ENCODE peak calls at places on chromosomes 11 and 22, in eight cellular contexts. One of them, this sample, is unnamed.

GRCh38 chr22:22810018-22810427 is 77.6 kb upstream of the IGLL5 start:
- DNase-seq in NCI-H1417: no peak
- DNase-seq in anterior cingulate cortex: no peak
- DNase-seq in amniotic stem cell: no peak
- DNase-seq in psoas muscle: peak
- DNase-seq in activated CD4-positive, CD25-positive, alpha-beta regulatory T cell treated with anti-CD3 and anti-CD28 coated beads, Interleukin-2, amount 50 U/mL, for 16 hours: peak
- DNase-seq in sigmoid colon: no peak
- DNase-seq in fibroblast of pulmonary artery: peak
- DNase-seq in this sample: no peak

GRCh38 chr22:27568265-27568664 is 233.3 kb downstream of the MN1 start:
- DNase-seq in NCI-H1417: no peak
- DNase-seq in anterior cingulate cortex: no peak
- DNase-seq in amniotic stem cell: no peak
- DNase-seq in psoas muscle: no peak
- DNase-seq in activated CD4-positive, CD25-positive, alpha-beta regulatory T cell treated with anti-CD3 and anti-CD28 coated beads, Interleukin-2, amount 50 U/mL, for 16 hours: no peak
- DNase-seq in sigmoid colon: no peak
- DNase-seq in fibroblast of pulmonary artery: no peak
- DNase-seq in this sample: no peak

GRCh38 chr22:18152519-18152918 is 2.5 kb downstream of the USP18 start:
- DNase-seq in NCI-H1417: no peak
- DNase-seq in anterior cingulate cortex: no peak
- DNase-seq in amniotic stem cell: no peak
- DNase-seq in psoas muscle: no peak
- DNase-seq in activated CD4-positive, CD25-positive, alpha-beta regulatory T cell treated with anti-CD3 and anti-CD28 coated beads, Interleukin-2, amount 50 U/mL, for 16 hours: no peak
- DNase-seq in sigmoid colon: no peak
- DNase-seq in fibroblast of pulmonary artery: no peak
- DNase-seq in this sample: no peak

GRCh38 chr11:76667856-76668255 is 2.7 kb downstream of the LRRC32 start:
- DNase-seq in NCI-H1417: no peak
- DNase-seq in anterior cingulate cortex: no peak
- DNase-seq in amniotic stem cell: no peak
- DNase-seq in psoas muscle: no peak
- DNase-seq in activated CD4-positive, CD25-positive, alpha-beta regulatory T cell treated with anti-CD3 and anti-CD28 coated beads, Interleukin-2, amount 50 U/mL, for 16 hours: no peak
- DNase-seq in sigmoid colon: peak
- DNase-seq in fibroblast of pulmonary artery: no peak
- DNase-seq in this sample: peak

GRCh38 chr11:106724293-106724892 is 293.9 kb downstream of the GUCY1A2 start:
- DNase-seq in NCI-H1417: peak
- DNase-seq in anterior cingulate cortex: no peak
- DNase-seq in amniotic stem cell: no peak
- DNase-seq in psoas muscle: no peak
- DNase-seq in activated CD4-positive, CD25-positive, alpha-beta regulatory T cell treated with anti-CD3 and anti-CD28 coated beads, Interleukin-2, amount 50 U/mL, for 16 hours: no peak
- DNase-seq in sigmoid colon: no peak
- DNase-seq in fibroblast of pulmonary artery: peak
- DNase-seq in this sample: no peak

GRCh38 chr11:78045851-78046485 is 17.7 kb upstream of the THRSP start:
- DNase-seq in NCI-H1417: peak
- DNase-seq in anterior cingulate cortex: peak
- DNase-seq in amniotic stem cell: no peak
- DNase-seq in psoas muscle: peak
- DNase-seq in activated CD4-positive, CD25-positive, alpha-beta regulatory T cell treated with anti-CD3 and anti-CD28 coated beads, Interleukin-2, amount 50 U/mL, for 16 hours: peak
- DNase-seq in sigmoid colon: peak
- DNase-seq in fibroblast of pulmonary artery: peak
- DNase-seq in this sample: no peak

GRCh38 chr11:132632641-132633124 is 899.6 kb downstream of the OPCML start:
- DNase-seq in NCI-H1417: no peak
- DNase-seq in anterior cingulate cortex: no peak
- DNase-seq in amniotic stem cell: peak
- DNase-seq in psoas muscle: no peak
- DNase-seq in activated CD4-positive, CD25-positive, alpha-beta regulatory T cell treated with anti-CD3 and anti-CD28 coated beads, Interleukin-2, amount 50 U/mL, for 16 hours: no peak
- DNase-seq in sigmoid colon: no peak
- DNase-seq in fibroblast of pulmonary artery: peak
- DNase-seq in this sample: no peak

GRCh38 chr11:45647329-45647728 is 18.1 kb downstream of the CHST1 start:
- DNase-seq in NCI-H1417: no peak
- DNase-seq in anterior cingulate cortex: no peak
- DNase-seq in amniotic stem cell: no peak
- DNase-seq in psoas muscle: no peak
- DNase-seq in activated CD4-positive, CD25-positive, alpha-beta regulatory T cell treated with anti-CD3 and anti-CD28 coated beads, Interleukin-2, amount 50 U/mL, for 16 hours: no peak
- DNase-seq in sigmoid colon: no peak
- DNase-seq in fibroblast of pulmonary artery: no peak
- DNase-seq in this sample: no peak

GRCh38 chr11:27718346-27718852 is 18.1 kb upstream of the BDNF start:
- DNase-seq in NCI-H1417: peak
- DNase-seq in anterior cingulate cortex: no peak
- DNase-seq in amniotic stem cell: peak
- DNase-seq in psoas muscle: no peak
- DNase-seq in activated CD4-positive, CD25-positive, alpha-beta regulatory T cell treated with anti-CD3 and anti-CD28 coated beads, Interleukin-2, amount 50 U/mL, for 16 hours: no peak
- DNase-seq in sigmoid colon: peak
- DNase-seq in fibroblast of pulmonary artery: peak
- DNase-seq in this sample: no peak

GRCh38 chr11:88494857-88495256 is 157.3 kb upstream of the CTSC start:
- DNase-seq in NCI-H1417: no peak
- DNase-seq in anterior cingulate cortex: no peak
- DNase-seq in amniotic stem cell: no peak
- DNase-seq in psoas muscle: no peak
- DNase-seq in activated CD4-positive, CD25-positive, alpha-beta regulatory T cell treated with anti-CD3 and anti-CD28 coated beads, Interleukin-2, amount 50 U/mL, for 16 hours: no peak
- DNase-seq in sigmoid colon: no peak
- DNase-seq in fibroblast of pulmonary artery: no peak
- DNase-seq in this sample: no peak

GRCh38 chr11:99068832-99069231 is 48.1 kb downstream of the CNTN5 start:
- DNase-seq in NCI-H1417: no peak
- DNase-seq in anterior cingulate cortex: no peak
- DNase-seq in amniotic stem cell: no peak
- DNase-seq in psoas muscle: no peak
- DNase-seq in activated CD4-positive, CD25-positive, alpha-beta regulatory T cell treated with anti-CD3 and anti-CD28 coated beads, Interleukin-2, amount 50 U/mL, for 16 hours: no peak
- DNase-seq in sigmoid colon: no peak
- DNase-seq in fibroblast of pulmonary artery: no peak
- DNase-seq in this sample: no peak

GRCh38 chr11:132886335-132886734 is 646.0 kb downstream of the OPCML start:
- DNase-seq in NCI-H1417: no peak
- DNase-seq in anterior cingulate cortex: no peak
- DNase-seq in amniotic stem cell: no peak
- DNase-seq in psoas muscle: no peak
- DNase-seq in activated CD4-positive, CD25-positive, alpha-beta regulatory T cell treated with anti-CD3 and anti-CD28 coated beads, Interleukin-2, amount 50 U/mL, for 16 hours: no peak
- DNase-seq in sigmoid colon: no peak
- DNase-seq in fibroblast of pulmonary artery: peak
- DNase-seq in this sample: no peak

GRCh38 chr22:44580756-44581435 is 82.9 kb upstream of the RTL6 start:
- DNase-seq in NCI-H1417: no peak
- DNase-seq in anterior cingulate cortex: no peak
- DNase-seq in amniotic stem cell: no peak
- DNase-seq in psoas muscle: no peak
- DNase-seq in activated CD4-positive, CD25-positive, alpha-beta regulatory T cell treated with anti-CD3 and anti-CD28 coated beads, Interleukin-2, amount 50 U/mL, for 16 hours: no peak
- DNase-seq in sigmoid colon: peak
- DNase-seq in fibroblast of pulmonary artery: no peak
- DNase-seq in this sample: peak

GRCh38 chr11:65786786-65787636 is at the start of gene OVOL1:
- DNase-seq in NCI-H1417: no peak
- DNase-seq in anterior cingulate cortex: no peak
- DNase-seq in amniotic stem cell: no peak
- DNase-seq in psoas muscle: peak
- DNase-seq in activated CD4-positive, CD25-positive, alpha-beta regulatory T cell treated with anti-CD3 and anti-CD28 coated beads, Interleukin-2, amount 50 U/mL, for 16 hours: no peak
- DNase-seq in sigmoid colon: no peak
- DNase-seq in fibroblast of pulmonary artery: no peak
- DNase-seq in this sample: no peak

GRCh38 chr11:100232006-100232405 is 455.1 kb upstream of the ARHGAP42 start:
- DNase-seq in NCI-H1417: no peak
- DNase-seq in anterior cingulate cortex: no peak
- DNase-seq in amniotic stem cell: no peak
- DNase-seq in psoas muscle: no peak
- DNase-seq in activated CD4-positive, CD25-positive, alpha-beta regulatory T cell treated with anti-CD3 and anti-CD28 coated beads, Interleukin-2, amount 50 U/mL, for 16 hours: no peak
- DNase-seq in sigmoid colon: no peak
- DNase-seq in fibroblast of pulmonary artery: no peak
- DNase-seq in this sample: no peak

GRCh38 chr22:37802310-37803194 is 5.2 kb upstream of the GCAT start:
- DNase-seq in NCI-H1417: peak
- DNase-seq in anterior cingulate cortex: peak
- DNase-seq in amniotic stem cell: no peak
- DNase-seq in psoas muscle: peak
- DNase-seq in activated CD4-positive, CD25-positive, alpha-beta regulatory T cell treated with anti-CD3 and anti-CD28 coated beads, Interleukin-2, amount 50 U/mL, for 16 hours: no peak
- DNase-seq in sigmoid colon: peak
- DNase-seq in fibroblast of pulmonary artery: peak
- DNase-seq in this sample: no peak

GRCh38 chr11:29159552-29160465 is 857.0 kb downstream of the KCNA4 start:
- DNase-seq in NCI-H1417: peak
- DNase-seq in anterior cingulate cortex: no peak
- DNase-seq in amniotic stem cell: peak
- DNase-seq in psoas muscle: no peak
- DNase-seq in activated CD4-positive, CD25-positive, alpha-beta regulatory T cell treated with anti-CD3 and anti-CD28 coated beads, Interleukin-2, amount 50 U/mL, for 16 hours: no peak
- DNase-seq in sigmoid colon: no peak
- DNase-seq in fibroblast of pulmonary artery: peak
- DNase-seq in this sample: no peak

GRCh38 chr11:125425601-125426000 is 70.5 kb downstream of the FEZ1 start:
- DNase-seq in NCI-H1417: no peak
- DNase-seq in anterior cingulate cortex: no peak
- DNase-seq in amniotic stem cell: no peak
- DNase-seq in psoas muscle: peak
- DNase-seq in activated CD4-positive, CD25-positive, alpha-beta regulatory T cell treated with anti-CD3 and anti-CD28 coated beads, Interleukin-2, amount 50 U/mL, for 16 hours: no peak
- DNase-seq in sigmoid colon: no peak
- DNase-seq in fibroblast of pulmonary artery: no peak
- DNase-seq in this sample: no peak

GRCh38 chr11:72225411-72225951 is 914 bp downstream of the INPPL1 start:
- DNase-seq in NCI-H1417: no peak
- DNase-seq in anterior cingulate cortex: no peak
- DNase-seq in amniotic stem cell: no peak
- DNase-seq in psoas muscle: no peak
- DNase-seq in activated CD4-positive, CD25-positive, alpha-beta regulatory T cell treated with anti-CD3 and anti-CD28 coated beads, Interleukin-2, amount 50 U/mL, for 16 hours: no peak
- DNase-seq in sigmoid colon: peak
- DNase-seq in fibroblast of pulmonary artery: no peak
- DNase-seq in this sample: no peak

GRCh38 chr11:67118059-67118766 is 850 bp upstream of the KDM2A start:
- DNase-seq in NCI-H1417: peak
- DNase-seq in anterior cingulate cortex: no peak
- DNase-seq in amniotic stem cell: no peak
- DNase-seq in psoas muscle: peak
- DNase-seq in activated CD4-positive, CD25-positive, alpha-beta regulatory T cell treated with anti-CD3 and anti-CD28 coated beads, Interleukin-2, amount 50 U/mL, for 16 hours: no peak
- DNase-seq in sigmoid colon: peak
- DNase-seq in fibroblast of pulmonary artery: no peak
- DNase-seq in this sample: peak

GRCh38 chr11:79100093-79100704 is 340.6 kb downstream of the TENM4 start:
- DNase-seq in NCI-H1417: peak
- DNase-seq in anterior cingulate cortex: no peak
- DNase-seq in amniotic stem cell: peak
- DNase-seq in psoas muscle: no peak
- DNase-seq in activated CD4-positive, CD25-positive, alpha-beta regulatory T cell treated with anti-CD3 and anti-CD28 coated beads, Interleukin-2, amount 50 U/mL, for 16 hours: no peak
- DNase-seq in sigmoid colon: no peak
- DNase-seq in fibroblast of pulmonary artery: peak
- DNase-seq in this sample: no peak

GRCh38 chr22:37242395-37242918 is 1.6 kb downstream of the RAC2 start:
- DNase-seq in NCI-H1417: no peak
- DNase-seq in anterior cingulate cortex: no peak
- DNase-seq in amniotic stem cell: no peak
- DNase-seq in psoas muscle: peak
- DNase-seq in activated CD4-positive, CD25-positive, alpha-beta regulatory T cell treated with anti-CD3 and anti-CD28 coated beads, Interleukin-2, amount 50 U/mL, for 16 hours: peak
- DNase-seq in sigmoid colon: peak
- DNase-seq in fibroblast of pulmonary artery: no peak
- DNase-seq in this sample: peak

GRCh38 chr11:48079602-48080001 is 99.2 kb downstream of the PTPRJ start:
- DNase-seq in NCI-H1417: no peak
- DNase-seq in anterior cingulate cortex: no peak
- DNase-seq in amniotic stem cell: no peak
- DNase-seq in psoas muscle: no peak
- DNase-seq in activated CD4-positive, CD25-positive, alpha-beta regulatory T cell treated with anti-CD3 and anti-CD28 coated beads, Interleukin-2, amount 50 U/mL, for 16 hours: no peak
- DNase-seq in sigmoid colon: no peak
- DNase-seq in fibroblast of pulmonary artery: no peak
- DNase-seq in this sample: no peak

GRCh38 chr11:48182860-48183526 is 33.6 kb upstream of the OR4B1 start:
- DNase-seq in NCI-H1417: no peak
- DNase-seq in anterior cingulate cortex: no peak
- DNase-seq in amniotic stem cell: no peak
- DNase-seq in psoas muscle: no peak
- DNase-seq in activated CD4-positive, CD25-positive, alpha-beta regulatory T cell treated with anti-CD3 and anti-CD28 coated beads, Interleukin-2, amount 50 U/mL, for 16 hours: no peak
- DNase-seq in sigmoid colon: no peak
- DNase-seq in fibroblast of pulmonary artery: no peak
- DNase-seq in this sample: no peak

GRCh38 chr11:86978247-86978646 is 23.1 kb upstream of the FZD4 start:
- DNase-seq in NCI-H1417: no peak
- DNase-seq in anterior cingulate cortex: no peak
- DNase-seq in amniotic stem cell: no peak
- DNase-seq in psoas muscle: peak
- DNase-seq in activated CD4-positive, CD25-positive, alpha-beta regulatory T cell treated with anti-CD3 and anti-CD28 coated beads, Interleukin-2, amount 50 U/mL, for 16 hours: no peak
- DNase-seq in sigmoid colon: peak
- DNase-seq in fibroblast of pulmonary artery: peak
- DNase-seq in this sample: no peak

GRCh38 chr11:89491141-89491690 is at the start of gene NOX4:
- DNase-seq in NCI-H1417: no peak
- DNase-seq in anterior cingulate cortex: no peak
- DNase-seq in amniotic stem cell: no peak
- DNase-seq in psoas muscle: peak
- DNase-seq in activated CD4-positive, CD25-positive, alpha-beta regulatory T cell treated with anti-CD3 and anti-CD28 coated beads, Interleukin-2, amount 50 U/mL, for 16 hours: no peak
- DNase-seq in sigmoid colon: peak
- DNase-seq in fibroblast of pulmonary artery: peak
- DNase-seq in this sample: peak

GRCh38 chr11:57358543-57358961 is 20.4 kb downstream of the P2RX3 start:
- DNase-seq in NCI-H1417: no peak
- DNase-seq in anterior cingulate cortex: no peak
- DNase-seq in amniotic stem cell: no peak
- DNase-seq in psoas muscle: no peak
- DNase-seq in activated CD4-positive, CD25-positive, alpha-beta regulatory T cell treated with anti-CD3 and anti-CD28 coated beads, Interleukin-2, amount 50 U/mL, for 16 hours: no peak
- DNase-seq in sigmoid colon: no peak
- DNase-seq in fibroblast of pulmonary artery: peak
- DNase-seq in this sample: no peak

GRCh38 chr22:22771696-22772377 is 115.8 kb upstream of the IGLL5 start:
- DNase-seq in NCI-H1417: no peak
- DNase-seq in anterior cingulate cortex: no peak
- DNase-seq in amniotic stem cell: no peak
- DNase-seq in psoas muscle: no peak
- DNase-seq in activated CD4-positive, CD25-positive, alpha-beta regulatory T cell treated with anti-CD3 and anti-CD28 coated beads, Interleukin-2, amount 50 U/mL, for 16 hours: no peak
- DNase-seq in sigmoid colon: no peak
- DNase-seq in fibroblast of pulmonary artery: no peak
- DNase-seq in this sample: no peak

GRCh38 chr11:114296190-114296978 is at the start of gene NNMT:
- DNase-seq in NCI-H1417: no peak
- DNase-seq in anterior cingulate cortex: no peak
- DNase-seq in amniotic stem cell: peak
- DNase-seq in psoas muscle: peak
- DNase-seq in activated CD4-positive, CD25-positive, alpha-beta regulatory T cell treated with anti-CD3 and anti-CD28 coated beads, Interleukin-2, amount 50 U/mL, for 16 hours: no peak
- DNase-seq in sigmoid colon: peak
- DNase-seq in fibroblast of pulmonary artery: peak
- DNase-seq in this sample: no peak

GRCh38 chr11:76010051-76010450 is 195.0 kb downstream of the UVRAG start:
- DNase-seq in NCI-H1417: no peak
- DNase-seq in anterior cingulate cortex: no peak
- DNase-seq in amniotic stem cell: no peak
- DNase-seq in psoas muscle: no peak
- DNase-seq in activated CD4-positive, CD25-positive, alpha-beta regulatory T cell treated with anti-CD3 and anti-CD28 coated beads, Interleukin-2, amount 50 U/mL, for 16 hours: no peak
- DNase-seq in sigmoid colon: no peak
- DNase-seq in fibroblast of pulmonary artery: no peak
- DNase-seq in this sample: no peak

GRCh38 chr22:23520875-23521441 is 59.1 kb downstream of the IGLL1 start:
- DNase-seq in NCI-H1417: peak
- DNase-seq in anterior cingulate cortex: no peak
- DNase-seq in amniotic stem cell: no peak
- DNase-seq in psoas muscle: peak
- DNase-seq in activated CD4-positive, CD25-positive, alpha-beta regulatory T cell treated with anti-CD3 and anti-CD28 coated beads, Interleukin-2, amount 50 U/mL, for 16 hours: no peak
- DNase-seq in sigmoid colon: peak
- DNase-seq in fibroblast of pulmonary artery: peak
- DNase-seq in this sample: peak

GRCh38 chr11:71470956-71471355 is 18.0 kb downstream of the NADSYN1 start:
- DNase-seq in NCI-H1417: no peak
- DNase-seq in anterior cingulate cortex: no peak
- DNase-seq in amniotic stem cell: no peak
- DNase-seq in psoas muscle: no peak
- DNase-seq in activated CD4-positive, CD25-positive, alpha-beta regulatory T cell treated with anti-CD3 and anti-CD28 coated beads, Interleukin-2, amount 50 U/mL, for 16 hours: no peak
- DNase-seq in sigmoid colon: peak
- DNase-seq in fibroblast of pulmonary artery: no peak
- DNase-seq in this sample: peak

GRCh38 chr11:93921695-93922468 is 71.5 kb upstream of the VSTM5 start:
- DNase-seq in NCI-H1417: peak
- DNase-seq in anterior cingulate cortex: no peak
- DNase-seq in amniotic stem cell: peak
- DNase-seq in psoas muscle: no peak
- DNase-seq in activated CD4-positive, CD25-positive, alpha-beta regulatory T cell treated with anti-CD3 and anti-CD28 coated beads, Interleukin-2, amount 50 U/mL, for 16 hours: no peak
- DNase-seq in sigmoid colon: no peak
- DNase-seq in fibroblast of pulmonary artery: peak
- DNase-seq in this sample: no peak

GRCh38 chr11:62539238-62539925 is 7.2 kb downstream of the AHNAK start:
- DNase-seq in NCI-H1417: peak
- DNase-seq in anterior cingulate cortex: no peak
- DNase-seq in amniotic stem cell: peak
- DNase-seq in psoas muscle: peak
- DNase-seq in activated CD4-positive, CD25-positive, alpha-beta regulatory T cell treated with anti-CD3 and anti-CD28 coated beads, Interleukin-2, amount 50 U/mL, for 16 hours: no peak
- DNase-seq in sigmoid colon: peak
- DNase-seq in fibroblast of pulmonary artery: peak
- DNase-seq in this sample: no peak